ENCODE peak calls at places on chromosomes 12 and 14, in four cellular contexts. J is mammary epithelial cell, T is D721Med, X is GM10248. W is an unnamed sample.

GRCh38 chr12:1529862-1530591 is 64.4 kb downstream of the FBXL14 start:
- DNase-seq in T (no peak), J (no peak), X (peak), W (no peak)

GRCh38 chr14:21704340-21704737 is 30.7 kb upstream of the OR4E1 start:
- DNase-seq in T (no peak), X (no peak), J (no peak), W (no peak)

GRCh38 chr12:114691810-114692557 is 8.0 kb upstream of the TBX3 start:
- DNase-seq in X (no peak), T (no peak), J (peak), W (no peak)

GRCh38 chr14:32661216-32661615 is 277.5 kb upstream of the NPAS3 start:
- DNase-seq in T (no peak), J (no peak), X (no peak), W (no peak)

GRCh38 chr12:107109726-107110518 is 16.6 kb upstream of the CRY1 start:
- DNase-seq in J (no peak), T (no peak), X (no peak), W (no peak)

GRCh38 chr12:92294676-92295440 is 149.2 kb upstream of the BTG1 start:
- DNase-seq in T (no peak), J (no peak), X (no peak), W (no peak)

GRCh38 chr14:72104011-72104613 is 171.9 kb downstream of the RGS6 start:
- DNase-seq in T (no peak), X (peak), J (no peak), W (no peak)

GRCh38 chr14:63470877-63471565 is 72.2 kb downstream of the PPP2R5E start:
- DNase-seq in T (no peak), X (peak), J (peak), W (peak)

GRCh38 chr12:47883663-47884195 is 21.1 kb downstream of the VDR start:
- DNase-seq in X (no peak), T (no peak), J (no peak), W (no peak)

GRCh38 chr12:29299613-29300012 is 81.4 kb downstream of the ERGIC2 start:
- DNase-seq in X (no peak), J (no peak), T (no peak), W (no peak)

GRCh38 chr14:65495196-65495595 is 82.7 kb downstream of the FUT8 start:
- DNase-seq in J (peak), X (no peak), T (no peak), W (no peak)

GRCh38 chr14:25406818-25407217 is 356.9 kb upstream of the STXBP6 start:
- DNase-seq in X (no peak), J (peak), T (no peak), W (no peak)

GRCh38 chr14:59998575-59998974 is 78.6 kb downstream of the LRRC9 start:
- DNase-seq in J (no peak), X (no peak), T (no peak), W (no peak)

GRCh38 chr14:104516906-104517305 is 62.7 kb upstream of the C14orf180 start:
- DNase-seq in J (no peak), T (no peak), X (no peak), W (no peak)

GRCh38 chr12:10205251-10205807 is 7.3 kb upstream of the GABARAPL1 start:
- DNase-seq in T (no peak), J (no peak), X (no peak), W (no peak)

GRCh38 chr12:108214486-108214885 is 85.4 kb downstream of the WSCD2 start:
- DNase-seq in T (no peak), X (peak), J (no peak), W (no peak)

GRCh38 chr12:85309180-85309579 is 29.2 kb downstream of the ALX1 start:
- DNase-seq in J (no peak), X (no peak), T (no peak), W (no peak)

GRCh38 chr12:95944108-95944704 is 1.1 kb downstream of the AMDHD1 start:
- DNase-seq in X (no peak), T (no peak), J (no peak), W (no peak)

GRCh38 chr12:95942106-95942531 is 295 bp downstream of the CCDC38 start:
- DNase-seq in J (no peak), X (no peak), T (no peak), W (no peak)

GRCh38 chr12:95942532-95943230 is at the start of gene CCDC38:
- DNase-seq in X (peak), T (peak), J (peak), W (no peak)

GRCh38 chr12:95940514-95940913 is 1.9 kb downstream of the CCDC38 start:
- DNase-seq in J (no peak), T (no peak), X (no peak), W (no peak)

GRCh38 chr12:95943231-95943842 is at the start of gene AMDHD1:
- DNase-seq in J (peak), X (peak), T (no peak), W (no peak)
- TF ChIP-seq CTCF in J (no peak), X (no peak), T (no peak), W (peak)

DNA sequence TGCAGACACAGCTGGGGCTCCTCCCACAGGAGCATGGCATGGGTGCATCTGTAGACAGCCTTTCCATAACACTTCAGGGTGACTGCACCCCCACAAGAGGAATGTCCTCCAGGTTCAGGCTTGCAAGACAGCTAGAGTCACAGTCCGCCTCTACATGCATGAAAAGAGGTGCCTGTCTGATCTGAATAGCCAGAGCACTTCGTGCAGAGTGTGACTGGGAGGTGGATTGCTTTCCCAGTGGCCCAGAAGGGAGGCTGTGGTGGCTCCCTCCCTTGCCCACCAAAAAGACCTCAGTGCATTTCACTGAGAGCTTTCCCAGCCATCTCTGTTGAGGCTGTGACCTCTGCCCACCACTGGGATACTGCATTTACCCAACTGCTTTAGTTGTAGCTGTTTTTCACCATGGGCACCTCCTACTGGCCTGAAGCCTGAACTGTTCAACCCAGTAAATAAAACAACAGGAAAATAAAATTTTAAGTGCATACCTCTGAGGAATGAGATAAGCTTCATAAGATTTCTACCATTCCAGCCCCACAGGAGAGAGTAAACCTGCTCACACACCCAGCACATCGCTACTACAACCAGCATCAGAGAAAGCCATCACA is 14.1 kb downstream of the CEP128 start:
- DNase-seq in J (peak), T (no peak), X (no peak), W (no peak)
- TF ChIP-seq CTCF in J (no peak), T (no peak), X (peak), W (no peak)

GRCh38 chr12:26044007-26044394 is 80.8 kb downstream of the BHLHE41 start:
- DNase-seq in X (no peak), T (no peak), J (no peak), W (no peak)

GRCh38 chr12:26046203-26046602 is 78.6 kb downstream of the BHLHE41 start:
- DNase-seq in X (no peak), T (no peak), J (no peak), W (no peak)

GRCh38 chr12:26044592-26044991 is 80.2 kb downstream of the BHLHE41 start:
- DNase-seq in J (no peak), T (no peak), X (no peak), W (no peak)

GRCh38 chr12:26046886-26047285 is 78.0 kb downstream of the BHLHE41 start:
- DNase-seq in X (no peak), J (no peak), T (no peak), W (no peak)

GRCh38 chr12:26047401-26048226 is 77.2 kb downstream of the BHLHE41 start:
- DNase-seq in T (no peak), X (no peak), J (no peak), W (no peak)
- TF ChIP-seq CTCF in T (no peak), X (no peak), J (no peak), W (no peak)

GRCh38 chr12:122865268-122866231 is 30.3 kb downstream of the HIP1R start:
- DNase-seq in T (no peak), J (no peak), X (no peak), W (no peak)
- TF ChIP-seq CTCF in T (peak), J (peak), X (peak), W (peak)

DNA sequence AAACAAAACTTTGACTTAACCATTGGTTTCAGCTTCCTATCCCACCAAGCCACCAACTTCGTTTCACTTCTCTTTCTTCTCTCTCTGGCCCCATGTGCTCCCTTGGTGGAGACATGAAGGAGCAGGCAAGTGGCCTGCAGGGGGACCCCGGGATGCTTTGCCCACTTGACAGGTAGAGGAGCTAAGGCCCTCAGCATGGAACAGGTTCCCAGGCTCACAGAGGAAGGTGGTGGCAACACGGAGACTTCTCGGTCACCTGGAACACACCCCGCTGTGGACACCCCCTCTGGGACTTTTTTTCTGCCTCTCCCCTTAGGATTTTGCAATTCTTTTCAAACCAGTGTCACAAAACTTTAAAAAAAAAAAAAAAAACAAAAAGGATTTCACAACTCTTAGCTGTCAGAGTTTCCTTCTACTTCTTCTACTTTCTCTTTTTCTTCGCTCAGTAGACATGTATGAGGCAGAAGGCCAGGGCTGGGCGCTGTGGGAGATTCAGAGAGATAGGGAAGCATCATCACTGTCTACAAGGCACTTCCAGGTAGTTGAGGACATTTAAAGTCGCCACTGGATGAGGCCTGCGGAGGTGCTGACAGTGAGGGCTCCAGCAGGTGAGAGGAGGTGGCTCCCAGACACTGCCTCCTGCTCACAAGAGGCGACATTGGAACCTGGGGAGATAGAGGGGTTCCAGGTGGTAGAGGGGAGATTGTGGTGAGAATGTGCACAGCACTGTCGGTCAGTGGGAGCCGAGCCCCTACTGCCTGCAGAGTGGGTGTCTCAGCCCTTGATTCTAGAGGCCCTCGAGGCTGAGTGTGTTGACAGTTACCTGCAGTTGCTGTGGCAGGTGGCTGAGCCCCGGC is 119.6 kb downstream of the GCH1 start:
- DNase-seq in X (peak), J (no peak), T (no peak), W (no peak)
- TF ChIP-seq CTCF in X (peak), J (no peak), T (no peak), W (no peak)

DNA sequence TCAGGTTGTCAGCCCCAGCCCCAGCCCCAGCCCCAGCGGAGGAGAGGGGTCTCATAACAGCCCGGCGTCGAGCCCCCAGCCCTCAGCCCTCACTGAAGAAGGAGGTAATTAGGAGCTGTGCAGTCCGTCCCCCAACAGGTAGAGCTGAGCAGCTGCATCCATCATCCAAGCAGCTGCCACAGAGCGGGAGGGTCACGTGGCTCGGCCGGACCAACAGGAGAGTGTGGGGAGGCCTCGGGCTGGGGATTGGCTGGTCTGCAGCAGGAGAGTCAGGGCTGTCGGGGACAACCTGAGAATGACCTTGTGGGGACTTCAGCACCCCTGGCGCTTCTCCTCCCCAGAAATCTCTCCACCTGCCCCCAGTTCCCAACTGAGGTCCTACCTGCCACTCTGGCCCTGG is 29.6 kb downstream of the SMUG1 start:
- DNase-seq in J (peak), T (no peak), X (peak), W (no peak)
- TF ChIP-seq CTCF in J (no peak), T (no peak), X (no peak), W (no peak)

DNA sequence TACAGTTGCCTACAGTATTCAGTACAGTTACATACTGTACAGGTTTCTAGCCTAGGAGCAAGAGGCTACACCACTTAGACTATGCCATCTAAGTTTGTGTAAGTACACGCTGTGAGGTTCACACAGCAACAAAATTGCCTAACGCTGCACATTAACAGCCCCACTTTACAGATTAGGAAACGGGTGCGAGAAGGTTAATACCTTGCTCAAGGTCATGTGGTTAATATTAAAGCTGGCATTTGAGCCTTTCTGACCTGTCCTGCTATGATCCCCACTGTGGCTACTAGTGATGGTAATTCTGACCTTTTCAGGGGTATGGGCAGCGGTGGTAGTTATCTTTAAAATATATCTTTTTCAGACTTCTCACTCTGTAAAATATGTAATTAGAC is 20.9 kb downstream of the ACVR1B start:
- DNase-seq in X (no peak), T (no peak), J (no peak), W (no peak)
- TF ChIP-seq CTCF in X (no peak), T (no peak), J (no peak), W (no peak)

W was measured in AG09319.